ENCODE peak calls at places on chromosomes 3 and 15, in seven cellular contexts. I is heart right ventricle, V is hepatocyte, C is ovary, T is trophoblast cell, D is Peyer's patch, H is mammary epithelial cell. A is an unnamed sample. For H3K4me1, the result is how much of the 10 kb centered on the place peaks cover.

GRCh38 chr3:149638401-149639092 is 19.3 kb downstream of the WWTR1 start:
- DNase-seq in I (no peak), V (peak), C (no peak), T (peak), D (no peak), H (peak), A (no peak)

GRCh38 chr15:90482124-90483011 is 47.4 kb upstream of the CRTC3 start:
- DNase-seq in I (peak), V (peak), C (peak), T (peak), D (peak), H (no peak), A (no peak)

GRCh38 chr15:34010921-34011320 is 28.1 kb downstream of the AVEN start:
- DNase-seq in I (no peak), V (no peak), C (no peak), T (no peak), D (no peak), H (no peak), A (no peak)

GRCh38 chr15:56886450-56886856 is 32.0 kb upstream of the TCF12 start:
- DNase-seq in I (no peak), V (peak), C (no peak), T (peak), D (no peak), H (no peak), A (no peak)

GRCh38 chr3:194738254-194739093 is 52.8 kb downstream of the FAM43A start:
- DNase-seq in I (peak), V (peak), C (no peak), T (no peak), D (no peak), H (peak), A (peak)

GRCh38 chr3:53794597-53794996 is 51.6 kb downstream of the CHDH start:
- DNase-seq in I (no peak), V (no peak), C (no peak), T (no peak), D (no peak), H (peak), A (no peak)

GRCh38 chr3:130963878-130964277 is 62.7 kb downstream of the ASTE1 start:
- DNase-seq in I (no peak), V (peak), C (no peak), T (peak), D (no peak), H (peak), A (no peak)

GRCh38 chr3:139745831-139746230 is 68.1 kb upstream of the NMNAT3 start:
- DNase-seq in I (no peak), V (peak), C (peak), T (peak), D (no peak), H (peak), A (no peak)

GRCh38 chr3:126314305-126315082 is 42.7 kb downstream of the KLF15 start:
- DNase-seq in I (no peak), V (no peak), C (peak), T (no peak), D (no peak), H (no peak), A (no peak)

GRCh38 chr3:119293761-119294401 is at the start of gene ARHGAP31:
- DNase-seq in I (peak), V (peak), C (peak), T (peak), D (peak), H (peak), A (no peak)

DNA sequence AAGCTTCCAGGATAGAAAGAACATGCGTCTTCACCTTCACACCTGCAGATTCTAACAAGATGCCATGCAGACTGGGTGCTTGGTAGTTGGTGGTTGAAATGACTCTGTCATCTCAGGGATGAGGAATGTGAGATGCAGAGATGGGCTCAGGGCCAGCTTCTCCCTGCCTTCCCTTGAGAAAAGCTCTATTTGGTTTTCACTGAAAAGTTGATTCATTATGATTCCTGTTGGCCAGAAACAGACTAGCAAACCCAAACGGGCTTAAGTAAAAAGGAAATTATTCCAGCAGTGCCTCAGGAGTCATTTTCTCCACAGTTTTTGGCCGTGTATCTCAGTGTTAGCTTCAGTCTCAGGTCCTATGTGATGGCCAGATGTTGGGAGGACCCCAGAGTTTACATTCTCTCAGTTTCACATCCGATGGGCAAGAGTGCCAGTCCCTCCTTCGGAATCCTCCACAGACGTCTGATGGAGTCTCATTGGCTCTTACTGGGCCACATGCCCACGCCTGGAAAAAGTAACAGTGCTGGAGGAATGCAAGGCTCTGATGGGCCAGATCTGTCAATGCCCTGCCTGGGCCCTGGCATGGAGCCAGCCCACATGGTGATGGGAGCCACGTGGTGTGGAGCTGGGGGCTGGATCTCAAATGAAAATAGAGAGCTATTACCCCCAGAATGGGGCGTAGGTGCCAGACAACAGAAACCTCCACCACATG is 22.3 kb upstream of the SACM1L start:
- DNase-seq in I (peak), V (peak), C (no peak), T (no peak), D (no peak), H (peak), A (peak)
- H3K27ac ChIP-seq in I (no peak), V (peak), C (no peak), T (no peak), D (peak), H (no peak), A (peak)

GRCh38 chr3:101851833-101852232 is 2.5 kb downstream of the NFKBIZ start:
- DNase-seq in I (no peak), V (no peak), C (no peak), T (peak), D (no peak), H (no peak), A (no peak)

GRCh38 chr3:101850327-101851048 is 1.2 kb downstream of the NFKBIZ start:
- DNase-seq in I (no peak), V (no peak), C (no peak), T (peak), D (peak), H (peak), A (no peak)

GRCh38 chr3:101852315-101852714 is 3.0 kb downstream of the NFKBIZ start:
- DNase-seq in I (no peak), V (no peak), C (no peak), T (no peak), D (no peak), H (no peak), A (no peak)

GRCh38 chr3:101849714-101850326 is 506 bp downstream of the NFKBIZ start:
- DNase-seq in I (peak), V (no peak), C (peak), T (peak), D (peak), H (no peak), A (peak)

DNA sequence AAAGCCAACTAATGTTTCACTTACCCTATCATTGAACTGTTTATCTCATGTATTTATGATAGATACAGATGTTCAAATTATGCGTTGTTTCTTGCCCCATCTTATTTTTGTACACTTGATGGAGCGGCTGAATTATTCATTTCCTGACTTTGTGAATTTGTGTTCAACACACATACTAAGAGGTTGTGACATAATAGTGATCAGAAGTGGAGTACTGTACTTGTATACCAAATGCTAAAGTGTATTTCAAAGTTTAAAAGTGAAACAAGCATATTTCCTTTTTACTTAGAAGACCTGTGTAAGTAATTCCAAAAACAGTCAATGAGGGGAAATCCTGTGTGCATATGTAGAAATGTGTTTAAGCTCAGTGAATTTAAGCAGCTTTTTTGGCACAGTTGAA is 1.8 kb downstream of the NFKBIZ start:
- DNase-seq in I (no peak), V (no peak), C (no peak), T (no peak), D (no peak), H (no peak), A (no peak)
- H3K4me1 ChIP-seq in I (half or more), V (under half), C (under half), T (under half), D (under half), H (under half), A (under half)

DNA sequence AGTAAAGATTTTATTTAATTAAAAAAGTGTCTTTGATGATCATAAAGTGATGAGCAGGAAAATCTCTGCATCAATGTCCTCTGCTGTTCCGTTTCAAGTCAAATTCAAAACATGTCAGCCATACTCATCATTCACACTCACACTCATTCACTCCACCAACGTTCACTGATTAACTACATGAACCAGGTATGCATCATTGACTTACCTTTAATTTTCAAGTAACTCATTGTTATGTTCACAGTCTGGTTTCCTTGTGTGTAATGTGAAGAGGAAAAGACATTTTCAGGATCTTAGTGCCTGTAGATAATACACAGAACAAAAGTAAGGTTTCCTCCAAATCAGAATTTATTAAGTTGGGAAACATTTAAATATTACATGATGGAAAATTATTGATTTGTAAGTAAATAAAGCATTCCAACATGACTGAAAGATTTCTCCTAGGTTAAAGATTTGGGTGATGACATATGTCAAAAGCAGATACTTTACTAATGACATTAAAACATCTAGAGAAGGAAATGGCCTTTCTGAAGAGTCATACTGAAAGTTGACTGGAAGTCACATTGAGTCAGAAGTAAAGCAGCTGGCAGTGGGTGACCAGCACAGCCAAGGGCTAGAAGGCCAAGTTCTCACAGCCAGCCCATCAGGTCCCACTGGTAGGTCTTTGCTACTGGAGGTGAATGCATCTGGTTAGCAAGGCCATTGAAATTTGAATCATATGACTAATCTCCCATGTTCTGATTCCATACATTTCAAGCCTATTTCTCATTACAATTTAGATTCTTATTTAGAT is 251.9 kb downstream of the CDIN1 start:
- DNase-seq in I (no peak), V (no peak), C (no peak), T (peak), D (no peak), H (peak), A (no peak)
- H3K27ac ChIP-seq in I (no peak), V (no peak), C (no peak), T (no peak), D (no peak), H (no peak), A (no peak)

DNA sequence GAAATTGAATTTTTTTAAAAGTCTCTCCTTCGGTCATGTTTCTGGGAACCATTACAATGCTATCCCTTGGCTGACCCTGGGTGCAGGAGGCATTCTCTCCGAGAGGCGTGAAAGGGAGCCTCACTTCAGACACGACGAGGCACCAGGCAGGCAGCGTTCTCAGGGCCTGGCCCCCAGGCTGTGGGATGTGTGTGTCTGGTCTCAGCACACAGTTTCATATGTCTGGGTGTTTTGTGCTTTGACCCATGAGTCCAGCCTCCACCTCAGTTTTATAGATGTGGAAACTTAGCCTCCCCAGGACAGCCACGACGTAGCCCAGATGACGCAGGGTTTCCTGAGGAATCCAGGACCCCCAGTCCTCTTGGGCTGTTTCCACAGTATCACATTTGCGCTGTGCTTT is 34.0 kb downstream of the FGD5 start:
- DNase-seq in I (no peak), V (no peak), C (no peak), T (no peak), D (no peak), H (no peak), A (peak)
- H3K4me1 ChIP-seq in I (under half), V (under half), C (under half), T (under half), D (under half), H (under half), A (under half)

GRCh38 chr3:37904614-37905047 is 43.0 kb downstream of the CTDSPL start:
- DNase-seq in I (no peak), V (no peak), C (no peak), T (no peak), D (no peak), H (peak), A (no peak)
- H3K27ac ChIP-seq in I (no peak), V (no peak), C (no peak), T (no peak), D (no peak), H (no peak), A (no peak)

GRCh38 chr3:52044869-52045616 is 11.3 kb downstream of the DUSP7 start:
- DNase-seq in I (no peak), V (no peak), C (no peak), T (no peak), D (no peak), H (no peak), A (no peak)

GRCh38 chr3:52041118-52041847 is 15.1 kb downstream of the DUSP7 start:
- DNase-seq in I (no peak), V (peak), C (no peak), T (no peak), D (no peak), H (no peak), A (no peak)

GRCh38 chr3:52046914-52047239 is 9.5 kb downstream of the DUSP7 start:
- DNase-seq in I (no peak), V (no peak), C (no peak), T (no peak), D (no peak), H (no peak), A (no peak)

GRCh38 chr3:52046186-52046913 is 10.0 kb downstream of the DUSP7 start:
- DNase-seq in I (peak), V (peak), C (no peak), T (peak), D (no peak), H (peak), A (peak)

GRCh38 chr3:52043750-52044149 is 12.6 kb downstream of the DUSP7 start:
- DNase-seq in I (no peak), V (no peak), C (no peak), T (no peak), D (no peak), H (no peak), A (no peak)
- H3K4me1 ChIP-seq in I (under half), V (under half), C (under half), T (under half), D (under half), H (half or more), A (under half)

DNA sequence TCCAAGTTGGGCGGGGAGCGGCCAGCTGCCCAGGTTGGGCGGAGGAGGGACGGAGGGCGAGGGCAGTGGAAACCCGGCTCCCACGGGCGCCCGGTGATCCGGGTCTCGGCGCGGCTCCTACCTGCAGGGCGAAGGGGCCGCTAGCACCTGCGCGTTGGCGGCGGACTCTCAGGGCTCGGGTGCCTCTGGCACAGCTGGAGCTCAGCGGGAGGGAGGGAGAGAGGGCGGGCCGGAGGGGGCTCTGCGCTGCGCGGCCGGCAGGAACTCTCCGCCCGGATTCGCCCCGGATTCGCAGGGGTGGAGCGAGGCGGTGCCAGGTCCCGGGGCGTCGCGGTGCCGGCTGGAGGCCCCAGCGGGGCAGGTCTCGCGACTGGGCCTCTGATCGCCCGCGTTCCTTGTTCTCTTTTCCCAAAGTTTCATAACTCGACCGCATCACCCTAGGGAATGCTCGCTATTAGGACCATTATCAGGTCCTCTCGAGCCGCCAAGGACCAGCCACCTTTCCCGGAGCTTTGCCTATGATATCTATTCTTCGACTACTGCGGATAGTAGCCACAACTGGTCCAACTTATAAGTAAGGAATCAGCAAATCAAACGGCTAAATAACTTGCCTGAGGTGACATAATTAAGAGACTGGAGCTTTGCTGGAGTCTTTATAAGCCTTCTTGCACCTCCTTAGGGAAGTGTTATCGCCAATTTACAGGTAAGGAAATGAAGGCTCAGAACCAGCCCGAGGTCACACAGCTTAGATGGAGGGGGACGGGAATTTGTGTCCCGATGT is at the start of gene PLD1:
- DNase-seq in I (peak), V (peak), C (peak), T (peak), D (peak), H (peak), A (peak)
- H3K27ac ChIP-seq in I (peak), V (peak), C (peak), T (no peak), D (peak), H (peak), A (no peak)

GRCh38 chr3:184659797-184660301 is 52.0 kb downstream of the MAGEF1 start:
- DNase-seq in I (no peak), V (no peak), C (no peak), T (peak), D (no peak), H (no peak), A (no peak)
- H3K4me1 ChIP-seq in I (under half), V (under half), C (under half), T (under half), D (under half), H (under half), A (under half)